ENCODE peak calls at places on chromosome 12, in five cellular contexts. One of them, this sample, is unnamed.

GRCh38 chr12:30457621-30458289 is 237.9 kb downstream of the IPO8 start:
- DNase-seq in hippocampal formation: no peak
- DNase-seq in stimulated activated CD4-positive, alpha-beta T cell treated with anti-CD3 and anti-CD28 coated beads, Interleukin-12 subunit alpha, Interleukin-12 subunit beta, amount 100 ng/mL, for 24 hours: no peak
- DNase-seq in stimulated activated CD8-positive, alpha-beta memory T cell treated with anti-CD3 and anti-CD28 coated beads, Interleukin-4, amount 100 ng/mL, for 1 hour: no peak
- DNase-seq in activated T-helper 1 cell treated with anti-CD3 and anti-CD28 coated beads, Interleukin-12 subunit alpha, Interleukin-12 subunit beta, Interleukin-2, Interleukin-4 antibody, amounts not matched to agents 30 ng/mL and 10 ng/mL and 1 ng/mL, durations not matched to agents 14 hours and 24 hours and 36 hours: no peak
- DNase-seq in this sample: peak

GRCh38 chr12:6215932-6216494 is 15.8 kb downstream of the CD9 start:
- DNase-seq in hippocampal formation: peak
- DNase-seq in stimulated activated CD4-positive, alpha-beta T cell treated with anti-CD3 and anti-CD28 coated beads, Interleukin-12 subunit alpha, Interleukin-12 subunit beta, amount 100 ng/mL, for 24 hours: no peak
- DNase-seq in stimulated activated CD8-positive, alpha-beta memory T cell treated with anti-CD3 and anti-CD28 coated beads, Interleukin-4, amount 100 ng/mL, for 1 hour: no peak
- DNase-seq in activated T-helper 1 cell treated with anti-CD3 and anti-CD28 coated beads, Interleukin-12 subunit alpha, Interleukin-12 subunit beta, Interleukin-2, Interleukin-4 antibody, amounts not matched to agents 30 ng/mL and 10 ng/mL and 1 ng/mL, durations not matched to agents 14 hours and 24 hours and 36 hours: no peak
- DNase-seq in this sample: peak

GRCh38 chr12:71599213-71599612 is 64.4 kb downstream of the ZFC3H1 start:
- DNase-seq in activated T-helper 1 cell treated with anti-CD3 and anti-CD28 coated beads, Interleukin-12 subunit alpha, Interleukin-12 subunit beta, Interleukin-2, Interleukin-4 antibody, amounts not matched to agents 30 ng/mL and 10 ng/mL and 1 ng/mL, durations not matched to agents 14 hours and 24 hours and 36 hours: no peak
- DNase-seq in hippocampal formation: no peak
- DNase-seq in stimulated activated CD8-positive, alpha-beta memory T cell treated with anti-CD3 and anti-CD28 coated beads, Interleukin-4, amount 100 ng/mL, for 1 hour: no peak
- DNase-seq in stimulated activated CD4-positive, alpha-beta T cell treated with anti-CD3 and anti-CD28 coated beads, Interleukin-12 subunit alpha, Interleukin-12 subunit beta, amount 100 ng/mL, for 24 hours: no peak
- DNase-seq in this sample: no peak

GRCh38 chr12:112820796-112821195 is 29.2 kb downstream of the RPH3A start:
- DNase-seq in stimulated activated CD8-positive, alpha-beta memory T cell treated with anti-CD3 and anti-CD28 coated beads, Interleukin-4, amount 100 ng/mL, for 1 hour: no peak
- DNase-seq in hippocampal formation: no peak
- DNase-seq in stimulated activated CD4-positive, alpha-beta T cell treated with anti-CD3 and anti-CD28 coated beads, Interleukin-12 subunit alpha, Interleukin-12 subunit beta, amount 100 ng/mL, for 24 hours: no peak
- DNase-seq in activated T-helper 1 cell treated with anti-CD3 and anti-CD28 coated beads, Interleukin-12 subunit alpha, Interleukin-12 subunit beta, Interleukin-2, Interleukin-4 antibody, amounts not matched to agents 30 ng/mL and 10 ng/mL and 1 ng/mL, durations not matched to agents 14 hours and 24 hours and 36 hours: no peak
- DNase-seq in this sample: no peak

GRCh38 chr12:107457536-107457935 is 228.1 kb upstream of the PWP1 start:
- DNase-seq in hippocampal formation: no peak
- DNase-seq in stimulated activated CD4-positive, alpha-beta T cell treated with anti-CD3 and anti-CD28 coated beads, Interleukin-12 subunit alpha, Interleukin-12 subunit beta, amount 100 ng/mL, for 24 hours: no peak
- DNase-seq in activated T-helper 1 cell treated with anti-CD3 and anti-CD28 coated beads, Interleukin-12 subunit alpha, Interleukin-12 subunit beta, Interleukin-2, Interleukin-4 antibody, amounts not matched to agents 30 ng/mL and 10 ng/mL and 1 ng/mL, durations not matched to agents 14 hours and 24 hours and 36 hours: no peak
- DNase-seq in stimulated activated CD8-positive, alpha-beta memory T cell treated with anti-CD3 and anti-CD28 coated beads, Interleukin-4, amount 100 ng/mL, for 1 hour: no peak
- DNase-seq in this sample: no peak

GRCh38 chr12:91180162-91180561 is 2.5 kb downstream of the DCN start:
- DNase-seq in activated T-helper 1 cell treated with anti-CD3 and anti-CD28 coated beads, Interleukin-12 subunit alpha, Interleukin-12 subunit beta, Interleukin-2, Interleukin-4 antibody, amounts not matched to agents 30 ng/mL and 10 ng/mL and 1 ng/mL, durations not matched to agents 14 hours and 24 hours and 36 hours: no peak
- DNase-seq in hippocampal formation: no peak
- DNase-seq in stimulated activated CD4-positive, alpha-beta T cell treated with anti-CD3 and anti-CD28 coated beads, Interleukin-12 subunit alpha, Interleukin-12 subunit beta, amount 100 ng/mL, for 24 hours: no peak
- DNase-seq in stimulated activated CD8-positive, alpha-beta memory T cell treated with anti-CD3 and anti-CD28 coated beads, Interleukin-4, amount 100 ng/mL, for 1 hour: no peak
- DNase-seq in this sample: no peak

GRCh38 chr12:122491991-122492390 is 8.7 kb downstream of the ZCCHC8 start:
- DNase-seq in hippocampal formation: no peak
- DNase-seq in activated T-helper 1 cell treated with anti-CD3 and anti-CD28 coated beads, Interleukin-12 subunit alpha, Interleukin-12 subunit beta, Interleukin-2, Interleukin-4 antibody, amounts not matched to agents 30 ng/mL and 10 ng/mL and 1 ng/mL, durations not matched to agents 14 hours and 24 hours and 36 hours: no peak
- DNase-seq in stimulated activated CD4-positive, alpha-beta T cell treated with anti-CD3 and anti-CD28 coated beads, Interleukin-12 subunit alpha, Interleukin-12 subunit beta, amount 100 ng/mL, for 24 hours: no peak
- DNase-seq in stimulated activated CD8-positive, alpha-beta memory T cell treated with anti-CD3 and anti-CD28 coated beads, Interleukin-4, amount 100 ng/mL, for 1 hour: no peak
- DNase-seq in this sample: no peak

GRCh38 chr12:31773223-31773750 is 44.5 kb upstream of the AMN1 start:
- DNase-seq in stimulated activated CD4-positive, alpha-beta T cell treated with anti-CD3 and anti-CD28 coated beads, Interleukin-12 subunit alpha, Interleukin-12 subunit beta, amount 100 ng/mL, for 24 hours: no peak
- DNase-seq in hippocampal formation: no peak
- DNase-seq in stimulated activated CD8-positive, alpha-beta memory T cell treated with anti-CD3 and anti-CD28 coated beads, Interleukin-4, amount 100 ng/mL, for 1 hour: no peak
- DNase-seq in activated T-helper 1 cell treated with anti-CD3 and anti-CD28 coated beads, Interleukin-12 subunit alpha, Interleukin-12 subunit beta, Interleukin-2, Interleukin-4 antibody, amounts not matched to agents 30 ng/mL and 10 ng/mL and 1 ng/mL, durations not matched to agents 14 hours and 24 hours and 36 hours: no peak
- DNase-seq in this sample: peak

GRCh38 chr12:51395283-51396230 is 4.4 kb upstream of the GALNT6 start:
- DNase-seq in stimulated activated CD8-positive, alpha-beta memory T cell treated with anti-CD3 and anti-CD28 coated beads, Interleukin-4, amount 100 ng/mL, for 1 hour: no peak
- DNase-seq in stimulated activated CD4-positive, alpha-beta T cell treated with anti-CD3 and anti-CD28 coated beads, Interleukin-12 subunit alpha, Interleukin-12 subunit beta, amount 100 ng/mL, for 24 hours: no peak
- DNase-seq in hippocampal formation: no peak
- DNase-seq in activated T-helper 1 cell treated with anti-CD3 and anti-CD28 coated beads, Interleukin-12 subunit alpha, Interleukin-12 subunit beta, Interleukin-2, Interleukin-4 antibody, amounts not matched to agents 30 ng/mL and 10 ng/mL and 1 ng/mL, durations not matched to agents 14 hours and 24 hours and 36 hours: peak
- DNase-seq in this sample: no peak